ENCODE peak calls at places on chromosome 13, in four cellular contexts. J is tibial nerve, P is IMR-90, I is stomach. M is an unnamed sample.

GRCh38 chr13:90362718-90363117 is 984.8 kb upstream of the MIR17HG start:
- DNase-seq in J (no peak), P (peak), I (no peak), M (peak)

GRCh38 chr13:33721719-33722118 is 96.2 kb upstream of the RFC3 start:
- DNase-seq in J (no peak), P (peak), I (no peak), M (no peak)

GRCh38 chr13:43983373-43983772 is 103.7 kb downstream of the LACC1 start:
- DNase-seq in J (no peak), P (peak), I (no peak), M (no peak)

GRCh38 chr13:50085063-50085462 is 69.8 kb downstream of the KCNRG start:
- DNase-seq in J (no peak), P (peak), I (no peak), M (peak)

GRCh38 chr13:112097770-112098169 is 30.8 kb downstream of the SOX1 start:
- DNase-seq in J (no peak), P (no peak), I (no peak), M (no peak)

GRCh38 chr13:101289764-101290163 is 126.5 kb downstream of the NALCN start:
- DNase-seq in J (no peak), P (peak), I (no peak), M (peak)

GRCh38 chr13:54841682-54842081 is 1813.1 kb downstream of the OLFM4 start:
- DNase-seq in J (no peak), P (no peak), I (no peak), M (no peak)

GRCh38 chr13:101941095-101941777 is 460.6 kb downstream of the FGF14 start:
- DNase-seq in J (no peak), P (peak), I (no peak), M (no peak)

GRCh38 chr13:31775148-31775547 is 35.8 kb downstream of the RXFP2 start:
- DNase-seq in J (no peak), P (no peak), I (no peak), M (no peak)

GRCh38 chr13:21324793-21325192 is 134.3 kb downstream of the ZDHHC20 start:
- DNase-seq in J (no peak), P (no peak), I (no peak), M (no peak)

GRCh38 chr13:21328836-21329477 is 130.1 kb downstream of the ZDHHC20 start:
- DNase-seq in J (no peak), P (no peak), I (no peak), M (no peak)

GRCh38 chr13:21322988-21323387 is 136.1 kb downstream of the ZDHHC20 start:
- DNase-seq in J (no peak), P (no peak), I (no peak), M (no peak)

GRCh38 chr13:21328201-21328600 is 130.9 kb downstream of the ZDHHC20 start:
- DNase-seq in J (no peak), P (no peak), I (no peak), M (no peak)

DNA sequence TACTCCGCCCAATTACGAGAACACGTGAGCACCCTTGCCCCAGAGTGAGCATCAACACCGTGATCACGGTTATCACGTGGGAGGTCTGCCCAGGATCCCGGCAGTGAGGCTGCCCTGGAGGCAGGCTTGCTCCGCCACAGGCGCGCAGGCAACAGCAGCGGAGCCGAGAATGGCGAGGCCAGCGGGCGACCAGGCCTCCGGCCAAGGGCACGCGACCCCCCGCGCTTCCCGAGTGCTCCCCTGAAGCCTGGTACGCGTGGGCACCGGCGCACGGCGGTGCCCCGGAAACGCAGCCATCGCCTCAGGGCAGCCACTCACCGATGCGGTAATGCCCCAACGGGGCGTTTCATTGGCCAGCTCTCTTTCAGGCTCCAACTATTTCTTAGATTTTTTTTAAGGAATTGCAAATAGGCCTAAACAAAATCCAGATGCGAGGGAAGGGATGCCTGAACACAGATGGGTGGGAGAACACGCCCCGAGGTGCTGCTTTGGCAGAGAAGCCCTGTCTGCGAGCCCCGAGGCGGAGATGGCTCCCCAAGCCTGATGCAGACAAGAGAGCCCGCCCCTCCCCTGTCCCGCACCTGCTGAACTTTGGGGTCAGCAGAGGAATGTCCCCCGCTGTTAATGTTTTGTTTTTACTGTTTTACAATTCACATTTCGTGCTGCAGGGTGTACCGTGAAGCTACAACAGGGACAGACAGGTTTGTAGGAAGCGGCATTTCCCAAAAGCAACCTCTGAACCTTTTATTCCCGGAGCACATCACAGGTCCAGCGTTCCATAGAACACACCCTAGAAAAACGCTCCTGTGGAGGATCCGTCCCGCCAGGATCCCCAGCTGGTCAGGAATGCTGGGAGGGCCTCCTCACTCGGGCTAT is 132.7 kb downstream of the ZDHHC20 start:
- DNase-seq in J (no peak), P (peak), I (peak), M (no peak)
- TF ChIP-seq POLR2A in J (no peak), P (no peak), I (no peak), M (no peak)

GRCh38 chr13:39037410-39037879 is 444 bp downstream of the PROSER1 start:
- DNase-seq in J (no peak), P (no peak), I (no peak), M (no peak)

GRCh38 chr13:39038569-39038898 is 278 bp downstream of the NHLRC3 start:
- DNase-seq in J (no peak), P (no peak), I (no peak), M (peak)

GRCh38 chr13:39036212-39036611 is 1.7 kb downstream of the PROSER1 start:
- DNase-seq in J (no peak), P (peak), I (no peak), M (peak)

GRCh38 chr13:39039033-39039432 is 777 bp downstream of the NHLRC3 start:
- DNase-seq in J (no peak), P (no peak), I (no peak), M (peak)

DNA sequence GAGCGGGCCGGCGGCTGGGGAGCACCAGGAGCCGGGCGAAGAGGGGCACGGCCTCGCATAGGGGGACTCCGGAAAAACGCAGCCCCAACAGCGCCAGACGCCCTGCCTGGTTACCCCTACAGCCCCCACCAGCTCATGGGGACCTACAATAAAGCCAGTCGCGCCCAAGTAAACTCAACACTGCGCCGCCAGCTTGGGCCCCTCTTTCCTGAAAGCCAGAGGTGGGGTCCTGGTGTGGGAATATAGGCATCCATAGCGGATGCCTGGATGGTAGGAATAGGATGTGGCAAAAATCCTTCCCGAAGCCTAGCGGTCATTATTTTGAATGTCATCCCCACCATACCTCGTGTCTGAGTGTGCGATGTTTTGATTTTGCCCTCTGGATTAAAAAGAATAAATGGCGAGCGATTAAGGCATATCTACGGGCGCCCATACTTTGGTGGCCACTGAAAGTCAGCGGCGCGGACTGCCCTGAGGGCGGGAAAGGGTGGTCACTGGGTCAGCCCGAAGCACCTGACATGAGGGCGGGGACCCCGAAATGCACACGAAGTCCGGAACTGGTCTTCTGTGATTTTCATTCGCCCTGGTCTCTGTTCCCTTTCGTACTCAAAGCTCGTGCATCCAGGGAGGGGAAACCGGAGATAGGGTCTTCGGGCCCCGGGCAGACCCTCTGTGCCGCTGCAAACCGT is at the start of the genes NHLRC3 and PROSER1:
- DNase-seq in J (peak), P (peak), I (peak), M (peak)
- TF ChIP-seq POLR2A in J (no peak), P (peak), I (no peak), M (peak)

DNA sequence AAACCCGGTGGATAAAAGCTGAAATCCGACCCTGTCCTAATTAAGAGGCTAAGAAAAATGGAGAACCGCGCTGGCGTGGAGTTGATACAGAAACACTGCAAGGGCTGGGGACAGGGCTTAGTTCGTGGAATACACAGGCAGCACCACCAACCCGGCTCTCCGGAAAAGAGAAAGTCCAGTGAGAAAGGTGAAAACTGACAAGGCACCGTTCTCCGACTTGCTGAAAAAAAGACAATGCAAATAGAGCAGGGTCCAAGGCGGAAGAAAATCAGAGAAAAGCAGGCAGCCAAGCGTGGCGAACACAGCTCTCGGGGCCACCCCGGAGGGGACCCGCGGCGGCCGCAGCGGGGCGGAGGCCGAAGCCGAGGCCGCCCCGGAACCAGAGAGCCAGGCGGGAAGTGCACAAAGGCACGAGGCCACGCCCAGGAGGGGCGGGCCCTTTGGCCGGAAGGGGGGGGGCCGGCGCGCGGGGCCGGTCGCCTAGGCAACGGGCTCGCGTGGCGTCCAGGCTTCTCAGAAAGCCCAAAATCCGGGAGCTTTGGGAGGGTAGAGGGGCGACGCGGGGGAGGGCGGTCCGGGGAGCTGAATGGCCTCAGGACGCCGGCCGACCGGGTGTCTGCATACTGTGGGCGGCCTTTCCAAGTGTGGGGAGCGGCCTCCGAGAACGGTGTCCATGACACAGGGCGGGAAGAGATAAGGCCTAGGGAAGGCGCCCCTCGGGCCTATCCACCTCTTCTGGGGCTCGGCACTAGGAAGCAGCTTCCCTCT is 1.2 kb upstream of the ING1 start:
- DNase-seq in J (peak), P (peak), I (peak), M (peak)
- TF ChIP-seq POLR2A in J (peak), P (peak), I (no peak), M (peak)

GRCh38 chr13:98476538-98476966 is 100.4 kb downstream of the STK24 start:
- DNase-seq in J (no peak), P (peak), I (peak), M (peak)
- TF ChIP-seq POLR2A in J (no peak), P (no peak), I (no peak), M (no peak)

GRCh38 chr13:113364371-113364932 is 522 bp upstream of the GRTP1 start:
- DNase-seq in J (no peak), P (no peak), I (no peak), M (peak)
- TF ChIP-seq POLR2A in J (no peak), P (no peak), I (no peak), M (no peak)

DNA sequence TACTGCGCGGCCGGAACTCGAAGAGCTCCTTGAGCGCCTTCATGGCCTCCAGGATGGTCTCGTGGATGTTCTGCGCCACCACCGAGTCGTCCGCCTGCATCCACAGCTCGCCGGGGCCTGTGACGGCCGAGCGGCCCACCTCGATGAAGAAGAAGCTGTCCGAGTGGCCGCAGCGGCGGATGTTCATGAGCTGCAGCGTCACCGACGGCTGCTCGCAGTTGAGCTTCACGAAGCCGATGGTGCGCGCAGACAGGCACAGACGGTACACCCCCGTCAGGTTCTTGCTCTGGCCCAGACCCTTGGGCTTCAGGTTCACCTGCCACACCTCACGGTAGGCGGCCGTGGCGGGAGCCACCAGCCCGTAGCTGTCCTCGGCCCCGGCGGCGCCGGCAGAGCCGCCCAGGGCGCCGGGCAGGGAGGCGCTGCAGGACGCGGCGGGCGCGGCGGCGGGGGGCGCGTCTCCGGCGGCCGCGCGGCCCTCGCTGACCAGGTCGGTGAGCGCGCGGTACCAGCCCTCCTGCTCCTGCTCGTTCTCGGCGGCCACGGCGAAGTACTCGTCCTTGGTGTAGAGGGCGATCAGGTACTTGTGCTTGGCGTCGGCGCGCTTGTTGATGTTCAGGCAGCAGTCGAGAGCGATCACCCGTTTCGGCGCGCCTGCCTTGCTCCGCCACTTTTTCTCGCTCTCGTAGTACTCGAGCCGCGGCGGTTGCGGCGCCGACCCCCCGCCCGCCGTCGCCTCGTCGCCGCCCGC is 1.1 kb downstream of the IRS2 start:
- DNase-seq in J (no peak), P (peak), I (peak), M (peak)
- TF ChIP-seq POLR2A in J (no peak), P (no peak), I (no peak), M (no peak)

GRCh38 chr13:72727417-72728289 is at the start of the genes BORA and MZT1:
- DNase-seq in J (peak), P (peak), I (peak), M (peak)
- TF ChIP-seq POLR2A in J (no peak), P (no peak), I (no peak), M (peak)

M was measured in erythroblast.